ENCODE peak calls at places on chromosomes 11 and 22, in seven cellular contexts. F is aorta, C is osteoblast, D is keratinocyte, M is left ventricle myocardium inferior, E is lung, K is adrenal gland. L is an unnamed sample. For H3K4me1, the result is how much of the 10 kb centered on the place peaks cover.

GRCh38 chr11:1846453-1846932 is 6.4 kb upstream of the LSP1 start:
- DNase-seq in D (no peak), K (no peak), E (no peak), F (no peak), M (no peak), C (no peak), L (no peak)

GRCh38 chr22:19772673-19773469 is 12.3 kb downstream of the TBX1 start:
- DNase-seq in M (no peak), D (no peak), K (no peak), C (peak), E (no peak), F (peak), L (no peak)

GRCh38 chr11:93633835-93634234 is 27.6 kb upstream of the CEP295 start:
- DNase-seq in D (no peak), C (no peak), E (no peak), K (no peak), M (no peak), F (no peak), L (no peak)

GRCh38 chr11:94245121-94245520 is 59.3 kb upstream of the IZUMO1R start:
- DNase-seq in F (no peak), D (no peak), E (no peak), M (no peak), C (peak), K (no peak), L (no peak)

GRCh38 chr22:37455896-37456295 is 28.6 kb upstream of the ELFN2 start:
- DNase-seq in D (no peak), C (no peak), K (no peak), F (no peak), M (no peak), E (no peak), L (no peak)

GRCh38 chr11:70099578-70100282 is 21.6 kb downstream of the ANO1 start:
- DNase-seq in E (no peak), C (peak), F (peak), M (no peak), K (no peak), D (no peak), L (no peak)

GRCh38 chr11:13965337-13965736 is 2.8 kb downstream of the SPON1 start:
- DNase-seq in M (no peak), F (no peak), C (no peak), K (no peak), D (no peak), E (no peak), L (no peak)

GRCh38 chr22:28034760-28035401 is 115.8 kb upstream of the PITPNB start:
- DNase-seq in M (peak), C (peak), E (peak), K (peak), D (no peak), F (no peak), L (peak)

GRCh38 chr11:113444469-113445122 is 30.6 kb downstream of the DRD2 start:
- DNase-seq in D (no peak), E (no peak), K (no peak), C (no peak), M (no peak), F (no peak), L (no peak)

GRCh38 chr11:112610494-112610893 is 349.8 kb upstream of the PLET1 start:
- DNase-seq in M (no peak), E (no peak), C (peak), D (no peak), K (no peak), F (no peak), L (no peak)

GRCh38 chr11:17063171-17064002 is 14.1 kb downstream of the RPS13 start:
- DNase-seq in D (no peak), E (peak), M (peak), K (peak), F (no peak), C (peak), L (no peak)

GRCh38 chr11:12890476-12890875 is 118.6 kb upstream of the RASSF10 start:
- DNase-seq in E (no peak), M (no peak), K (no peak), D (no peak), F (no peak), C (no peak), L (no peak)

GRCh38 chr22:19700790-19701419 is 13.4 kb upstream of the SEPTIN5 start:
- DNase-seq in F (no peak), E (no peak), C (peak), M (no peak), K (no peak), D (no peak), L (no peak)

GRCh38 chr22:48938741-48939140 is 888.9 kb downstream of the BRD1 start:
- DNase-seq in E (no peak), F (no peak), M (no peak), K (no peak), D (no peak), C (no peak), L (peak)

GRCh38 chr11:121603316-121603715 is 150.5 kb upstream of the SORL1-AS1 start:
- DNase-seq in M (no peak), E (no peak), C (no peak), D (no peak), F (no peak), K (no peak), L (no peak)

GRCh38 chr11:121604152-121604551 is 151.4 kb upstream of the SORL1-AS1 start:
- DNase-seq in E (no peak), F (no peak), C (no peak), D (no peak), M (no peak), K (no peak), L (no peak)

GRCh38 chr11:121608545-121609098 is 155.9 kb upstream of the SORL1-AS1 start:
- DNase-seq in E (no peak), K (no peak), C (no peak), M (no peak), F (no peak), D (no peak), L (no peak)

GRCh38 chr11:121610706-121611105 is 157.9 kb upstream of the SORL1-AS1 start:
- DNase-seq in D (no peak), M (no peak), C (no peak), K (no peak), F (no peak), E (no peak), L (no peak)

GRCh38 chr11:121606354-121606753 is 153.6 kb upstream of the SORL1-AS1 start:
- DNase-seq in D (no peak), E (no peak), F (no peak), C (no peak), M (no peak), K (no peak), L (no peak)
- H3K4me1 ChIP-seq in D (under half), E (under half), F (under half), C (under half), M (under half), K (under half), L (under half)

GRCh38 chr11:122851366-122852011 is 13.2 kb downstream of the CRTAM start:
- DNase-seq in E (no peak), M (no peak), F (no peak), D (no peak), C (no peak), K (no peak), L (no peak)

GRCh38 chr11:122853261-122853660 is 15.0 kb downstream of the CRTAM start:
- DNase-seq in F (no peak), D (no peak), E (no peak), K (no peak), C (no peak), M (no peak), L (no peak)

GRCh38 chr11:122852071-122852831 is 14.0 kb downstream of the CRTAM start:
- DNase-seq in E (no peak), M (no peak), C (peak), D (no peak), F (no peak), K (no peak), L (no peak)

GRCh38 chr11:122847437-122847836 is 9.1 kb downstream of the CRTAM start:
- DNase-seq in C (no peak), E (no peak), K (no peak), M (no peak), F (no peak), D (no peak), L (no peak)

DNA sequence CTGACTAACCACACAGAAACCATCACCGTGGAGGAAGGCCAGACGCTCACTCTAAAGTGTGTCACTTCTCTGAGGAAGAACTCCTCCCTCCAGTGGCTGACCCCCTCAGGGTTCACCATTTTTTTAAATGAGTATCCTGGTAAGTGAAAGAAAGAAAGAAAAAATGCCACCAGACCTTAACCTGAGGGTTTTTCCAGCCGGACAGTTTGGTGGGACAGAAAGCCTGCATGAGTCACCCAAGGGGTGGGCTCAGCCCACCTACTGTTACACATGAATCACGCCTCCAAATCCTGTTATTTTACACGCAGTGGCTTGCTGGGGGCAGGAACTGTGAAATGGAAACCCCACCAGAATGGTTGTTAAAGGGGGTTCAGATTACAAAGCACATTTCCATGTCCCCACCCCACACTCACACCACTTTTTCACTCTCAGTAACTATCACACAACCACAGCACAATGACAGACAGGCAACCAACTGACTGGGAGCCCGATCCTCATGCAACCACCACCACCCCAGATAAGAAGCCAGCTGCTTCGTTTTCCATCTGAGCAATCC is 11.9 kb downstream of the CRTAM start:
- DNase-seq in C (peak), E (no peak), D (no peak), M (no peak), K (no peak), F (no peak), L (no peak)
- H3K4me3 ChIP-seq in C (peak), E (no peak), D (no peak), M (no peak), K (no peak), F (no peak), L (no peak)

DNA sequence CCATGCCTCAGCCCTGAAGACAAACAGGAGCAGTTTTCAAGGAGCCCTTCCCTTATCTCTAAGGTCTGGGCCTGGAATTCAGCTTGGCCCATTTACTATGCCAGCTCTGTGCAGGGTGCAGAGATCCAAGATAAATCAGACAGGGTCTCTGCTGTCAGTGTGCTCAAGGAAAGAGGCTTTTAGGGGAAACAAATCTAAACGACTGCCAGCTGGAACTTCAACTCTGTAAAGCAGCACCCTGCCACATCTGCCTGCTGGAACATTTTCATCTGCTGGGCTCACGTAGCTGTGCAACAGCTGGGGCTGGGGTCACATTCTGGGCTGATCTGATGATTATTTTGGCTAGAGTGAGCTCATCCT is 19.8 kb upstream of the EHF start:
- DNase-seq in C (no peak), E (no peak), D (no peak), F (no peak), K (peak), M (no peak), L (no peak)
- H3K4me1 ChIP-seq in C (under half), E (under half), D (half or more), F (under half), K (under half), M (under half), L (under half)

GRCh38 chr22:23286296-23286695 is 106.0 kb downstream of the BCR start:
- DNase-seq in D (no peak), F (no peak), E (no peak), C (no peak), M (no peak), K (no peak), L (no peak)

GRCh38 chr22:23287136-23288095 is 107.1 kb downstream of the BCR start:
- DNase-seq in C (peak), D (no peak), M (no peak), F (no peak), K (no peak), E (no peak), L (no peak)

GRCh38 chr22:23285236-23285635 is 104.9 kb downstream of the BCR start:
- DNase-seq in F (no peak), E (no peak), M (no peak), C (no peak), K (no peak), D (no peak), L (no peak)

GRCh38 chr22:23284504-23285033 is 104.3 kb downstream of the BCR start:
- DNase-seq in C (no peak), K (no peak), F (no peak), M (no peak), D (no peak), E (no peak), L (no peak)

DNA sequence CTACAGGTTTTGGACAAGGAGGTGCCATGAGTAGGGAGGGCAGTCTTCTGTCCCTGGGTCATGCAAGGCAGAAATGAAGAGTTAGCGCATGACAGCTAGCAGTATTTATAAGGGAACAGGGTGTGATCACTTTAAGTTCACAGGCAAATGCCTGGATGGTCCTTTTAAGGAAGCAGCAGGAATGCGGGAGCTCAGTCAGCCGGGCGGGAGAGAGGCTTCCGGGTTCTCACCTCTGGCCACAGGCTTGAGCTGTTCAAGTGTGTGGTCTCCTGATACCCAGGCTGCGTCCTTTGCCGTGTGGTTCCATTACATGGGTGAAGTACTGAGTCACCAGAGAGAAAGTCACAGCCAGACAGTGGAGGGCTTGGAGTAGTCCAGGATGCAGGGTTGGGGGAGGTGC is 105.4 kb downstream of the BCR start:
- DNase-seq in E (no peak), M (no peak), D (no peak), F (no peak), K (no peak), C (no peak), L (no peak)
- H3K4me3 ChIP-seq in E (no peak), M (no peak), D (no peak), F (no peak), K (no peak), C (no peak), L (no peak)

DNA sequence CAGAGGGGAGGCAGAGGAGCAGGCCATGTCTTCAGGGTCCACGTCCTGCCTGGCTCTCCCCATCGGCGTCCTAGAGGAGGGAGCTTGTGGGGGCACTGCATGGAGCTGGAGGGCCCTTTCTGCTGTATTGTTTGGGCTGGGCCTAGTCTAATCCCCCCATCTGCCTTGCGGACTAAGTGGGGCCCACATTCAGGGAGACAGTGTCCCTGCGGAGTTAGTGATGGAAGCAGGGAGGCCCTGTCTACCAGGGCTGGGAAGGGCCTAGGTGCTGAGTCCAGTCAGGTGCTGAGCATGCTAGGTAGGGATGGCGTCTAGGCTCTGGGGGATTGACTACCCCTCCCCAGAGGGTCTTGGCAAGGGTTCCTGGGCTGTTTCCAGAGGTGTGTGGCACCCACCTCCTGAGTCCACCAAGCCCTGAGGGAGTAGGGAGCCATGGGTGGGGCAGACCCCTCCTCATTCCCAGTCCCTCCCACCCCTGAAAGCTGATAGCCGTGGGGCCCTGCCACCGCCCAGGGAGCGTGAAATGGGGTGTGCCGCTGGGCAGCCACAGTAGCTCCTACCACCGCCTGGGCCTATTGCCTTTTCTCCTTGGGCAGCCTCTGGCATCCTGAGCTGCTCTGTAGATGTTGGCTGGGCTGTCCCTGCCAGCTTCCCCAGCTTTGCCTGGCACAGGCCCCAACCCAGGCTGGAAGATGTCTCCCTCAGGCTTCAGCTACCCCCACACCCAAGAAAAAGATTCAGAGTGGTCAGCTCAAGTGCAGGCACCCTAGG is 1.9 kb upstream of the POLD4 start:
- DNase-seq in F (no peak), K (no peak), E (no peak), M (no peak), C (peak), D (no peak), L (no peak)
- H3K4me1 ChIP-seq in F (under half), K (half or more), E (under half), M (half or more), C (half or more), D (half or more), L (under half)

L was measured in right atrium auricular region.